ENCODE peak calls at places on chromosomes 7 and 10, in eight cellular contexts. S is GM23338, A is hepatocyte, X is cardiac muscle cell, K is thoracic aorta, W is IMR-90, O is SJSA1, D is GM23248. L is an unnamed sample.

GRCh38 chr7:1847260-1848001 is 177.4 kb downstream of the ELFN1 start:
- DNase-seq in S (no peak), A (no peak), X (no peak), K (no peak), W (no peak), O (no peak), D (no peak), L (no peak)

GRCh38 chr7:20122073-20122472 is 95.1 kb downstream of the MACC1 start:
- DNase-seq in S (no peak), A (no peak), X (no peak), K (no peak), W (no peak), O (no peak), D (no peak), L (no peak)

GRCh38 chr7:11513460-11513859 is 318.5 kb downstream of the THSD7A start:
- DNase-seq in S (no peak), A (no peak), X (peak), K (no peak), W (no peak), O (no peak), D (no peak), L (no peak)

GRCh38 chr7:121480058-121480457 is 84.0 kb upstream of the FAM3C start:
- DNase-seq in S (peak), A (no peak), X (no peak), K (no peak), W (no peak), O (peak), D (no peak), L (no peak)

GRCh38 chr7:138935438-138936079 is 45.6 kb downstream of the KIAA1549 start:
- DNase-seq in S (no peak), A (peak), X (peak), K (no peak), W (peak), O (peak), D (peak), L (no peak)

GRCh38 chr10:43574035-43574892 is at the start of gene ZNF239:
- DNase-seq in S (peak), A (peak), X (peak), K (peak), W (peak), O (peak), D (peak), L (peak)

GRCh38 chr10:3074145-3074665 is 6.9 kb downstream of the PFKP start:
- DNase-seq in S (no peak), A (no peak), X (no peak), K (no peak), W (peak), O (peak), D (no peak), L (no peak)

GRCh38 chr7:82153776-82154175 is 289.8 kb downstream of the CACNA2D1 start:
- DNase-seq in S (no peak), A (no peak), X (no peak), K (no peak), W (no peak), O (no peak), D (no peak), L (no peak)

GRCh38 chr7:129517931-129518330 is 15.6 kb downstream of the SMKR1 start:
- DNase-seq in S (no peak), A (no peak), X (no peak), K (no peak), W (no peak), O (no peak), D (peak), L (no peak)

GRCh38 chr7:4245135-4245865 is 436.8 kb upstream of the FOXK1 start:
- DNase-seq in S (no peak), A (no peak), X (no peak), K (no peak), W (no peak), O (no peak), D (no peak), L (no peak)

GRCh38 chr7:155831807-155832524 is 19.7 kb upstream of the SHH start:
- DNase-seq in S (no peak), A (peak), X (no peak), K (no peak), W (no peak), O (no peak), D (no peak), L (no peak)

GRCh38 chr7:20140278-20141058 is 76.7 kb downstream of the MACC1 start:
- DNase-seq in S (no peak), A (no peak), X (no peak), K (no peak), W (no peak), O (no peak), D (peak), L (no peak)

GRCh38 chr10:14775656-14776055 is 959 bp upstream of the FAM107B start:
- DNase-seq in S (no peak), A (no peak), X (no peak), K (no peak), W (no peak), O (no peak), D (no peak), L (no peak)

GRCh38 chr10:32349199-32349585 is 2.2 kb upstream of the EPC1 start:
- DNase-seq in S (no peak), A (no peak), X (no peak), K (no peak), W (no peak), O (no peak), D (no peak), L (no peak)
- H3K27ac ChIP-seq in S (no peak), A (no peak), X (no peak), K (no peak), W (no peak), O (no peak), D (no peak), L (no peak)

GRCh38 chr10:86443936-86444335 is 77.3 kb upstream of the GRID1 start:
- DNase-seq in S (no peak), A (no peak), X (peak), K (no peak), W (peak), O (no peak), D (peak), L (no peak)

GRCh38 chr10:86446424-86446823 is 75.2 kb downstream of the WAPL start:
- DNase-seq in S (no peak), A (no peak), X (peak), K (no peak), W (peak), O (no peak), D (peak), L (no peak)

GRCh38 chr10:86449926-86450558 is 71.5 kb downstream of the WAPL start:
- DNase-seq in S (no peak), A (no peak), X (no peak), K (no peak), W (no peak), O (no peak), D (no peak), L (no peak)

GRCh38 chr10:86447422-86447821 is 74.2 kb downstream of the WAPL start:
- DNase-seq in S (no peak), A (no peak), X (no peak), K (no peak), W (no peak), O (no peak), D (no peak), L (no peak)

GRCh38 chr10:86446987-86447386 is 74.6 kb downstream of the WAPL start:
- DNase-seq in S (no peak), A (no peak), X (peak), K (no peak), W (peak), O (no peak), D (peak), L (no peak)
- H3K27ac ChIP-seq in S (no peak), A (no peak), X (no peak), K (no peak), W (no peak), O (no peak), D (peak), L (no peak)

GRCh38 chr7:99452541-99452940 is 13.4 kb downstream of the ATP5MF start:
- DNase-seq in S (no peak), A (no peak), X (no peak), K (no peak), W (no peak), O (no peak), D (no peak), L (no peak)
- H3K27ac ChIP-seq in S (no peak), A (no peak), X (no peak), K (no peak), W (no peak), O (no peak), D (no peak), L (no peak)

GRCh38 chr7:134766779-134767566 is 12.5 kb upstream of the CALD1 start:
- DNase-seq in S (no peak), A (no peak), X (peak), K (no peak), W (peak), O (no peak), D (peak), L (no peak)
- H3K27ac ChIP-seq in S (no peak), A (peak), X (no peak), K (peak), W (peak), O (no peak), D (peak), L (peak)

DNA sequence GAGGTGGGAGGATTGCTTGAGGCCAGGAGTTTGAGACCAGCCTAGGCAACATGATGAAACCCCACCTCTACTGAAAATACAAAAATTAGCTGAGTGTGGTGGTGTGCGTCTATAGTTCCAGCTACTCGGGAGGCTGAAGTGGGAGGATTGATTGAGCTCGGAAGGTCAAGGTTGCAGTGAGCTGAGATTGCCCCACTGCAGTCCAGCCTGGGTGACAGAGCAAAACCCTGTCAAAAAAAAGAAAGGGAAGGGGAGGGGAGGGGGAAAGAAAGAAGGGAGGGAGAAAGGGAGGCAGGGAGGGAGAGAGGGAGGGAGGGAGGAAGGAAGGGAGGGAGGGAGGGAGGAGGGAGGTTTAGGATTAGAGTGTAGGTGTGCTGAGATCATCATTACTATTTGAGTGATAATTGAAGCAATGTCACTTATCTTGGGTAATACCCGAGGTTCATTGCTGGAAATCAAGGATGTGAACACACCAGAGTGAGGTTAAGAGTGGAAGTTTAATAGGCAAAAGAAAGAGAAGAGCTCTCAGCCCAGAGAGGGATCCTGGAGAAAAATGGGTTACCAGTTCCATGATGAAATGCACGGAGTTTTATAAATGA is 27.6 kb downstream of the VCL start:
- DNase-seq in S (no peak), A (no peak), X (no peak), K (no peak), W (no peak), O (no peak), D (no peak), L (no peak)
- H3K27ac ChIP-seq in S (peak), A (no peak), X (no peak), K (no peak), W (peak), O (no peak), D (no peak), L (no peak)

DNA sequence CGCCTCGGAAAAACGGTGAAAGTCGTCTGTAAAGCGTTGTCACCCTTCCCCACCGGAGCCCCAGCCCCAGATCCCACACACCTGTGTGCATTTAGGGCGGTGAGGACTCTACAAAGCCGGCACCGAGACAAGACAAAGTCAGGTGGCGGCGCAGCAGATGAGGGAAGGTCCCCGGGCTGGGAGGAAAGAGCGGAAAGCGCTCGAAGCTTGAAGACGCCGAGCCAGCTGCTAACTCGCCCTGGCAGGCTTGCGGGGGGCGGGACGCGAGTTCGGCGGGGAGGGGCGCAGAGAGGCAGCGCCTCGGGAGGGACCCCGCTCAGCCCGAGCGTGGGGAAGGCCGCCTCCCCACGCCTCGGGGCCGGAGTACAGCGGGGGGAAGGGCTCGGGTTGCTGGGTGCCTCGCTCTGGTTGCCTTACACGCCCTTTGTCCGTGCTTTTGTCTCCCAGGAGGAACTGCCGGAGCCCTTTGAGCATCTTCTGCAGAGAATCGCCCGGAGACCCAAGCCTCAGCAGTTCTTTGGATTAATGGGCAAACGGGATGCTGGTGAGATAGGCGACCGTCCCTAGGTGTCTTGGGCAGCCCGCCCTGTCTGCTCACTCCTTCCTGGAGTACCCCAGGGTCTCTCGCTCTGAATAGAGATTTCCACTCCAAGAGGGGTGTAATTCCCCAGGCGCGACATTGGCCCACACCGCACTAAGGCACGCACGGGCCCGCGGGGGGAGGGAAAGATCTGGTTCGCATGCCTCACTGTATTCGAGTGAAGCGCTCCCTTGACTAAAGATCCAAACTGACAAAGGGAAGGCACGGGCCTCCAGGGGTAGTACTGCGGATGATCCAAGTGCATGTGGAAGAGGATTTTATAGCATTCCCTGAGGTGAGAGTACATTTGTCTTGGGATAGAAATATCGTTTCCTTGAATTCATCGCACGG is 1.7 kb downstream of the TAC1 start:
- DNase-seq in S (peak), A (peak), X (no peak), K (no peak), W (no peak), O (no peak), D (peak), L (no peak)
- H3K27ac ChIP-seq in S (no peak), A (no peak), X (no peak), K (no peak), W (no peak), O (no peak), D (no peak), L (no peak)

GRCh38 chr7:94243312-94243711 is 151.4 kb upstream of the COL1A2 start:
- DNase-seq in S (peak), A (no peak), X (no peak), K (no peak), W (no peak), O (no peak), D (no peak), L (no peak)
- H3K27ac ChIP-seq in S (no peak), A (no peak), X (no peak), K (no peak), W (no peak), O (no peak), D (no peak), L (no peak)